ENCODE peak calls at places on chromosomes 13 and 19, in ten cellular contexts. Q is heart right ventricle, O is AG04450, A is colonic mucosa, I is thoracic aorta, F is epithelial cell of esophagus, B is Peyer's patch, X is Panc1, C is fibroblast of lung, V is HL-60. T is an unnamed sample.

GRCh38 chr19:7018828-7019227 is 2.4 kb downstream of the MBD3L2B start:
- DNase-seq in Q (no peak), O (no peak), A (no peak), I (no peak), F (no peak), B (no peak), X (no peak), C (no peak), V (no peak), T (no peak)

GRCh38 chr19:35565016-35565856 is 1.8 kb upstream of the ATP4A start:
- DNase-seq in Q (no peak), O (no peak), A (no peak), I (no peak), F (no peak), B (no peak), X (no peak), C (no peak), V (no peak), T (no peak)

GRCh38 chr13:101575591-101575990 is 123.1 kb downstream of the ITGBL1 start:
- DNase-seq in Q (no peak), O (no peak), A (no peak), I (no peak), F (peak; percentile 29), B (no peak), X (no peak), C (no peak), V (no peak), T (no peak)

GRCh38 chr19:48695743-48696352 is at the start of gene FUT2:
- DNase-seq in Q (no peak), O (no peak), A (peak; percentile 94), I (no peak), F (peak; percentile 55), B (peak; percentile 91), X (no peak), C (no peak), V (no peak), T (no peak)

GRCh38 chr13:44022196-44022595 is 142.5 kb downstream of the LACC1 start:
- DNase-seq in Q (no peak), O (no peak), A (no peak), I (no peak), F (peak; percentile 13), B (no peak), X (no peak), C (no peak), V (no peak), T (no peak)

GRCh38 chr19:33292595-33293254 is 9.6 kb downstream of the CEBPA start:
- DNase-seq in Q (no peak), O (no peak), A (peak; percentile 81), I (no peak), F (peak; percentile 89), B (no peak), X (no peak), C (no peak), V (no peak), T (no peak)

GRCh38 chr19:38658462-38659306 is 11.2 kb downstream of the ACTN4 start:
- DNase-seq in Q (peak; percentile 74), O (peak; percentile 98), A (peak; percentile 70), I (no peak), F (peak; percentile 99), B (no peak), X (peak; percentile 100), C (peak; percentile 100), V (no peak), T (no peak)

GRCh38 chr13:19862511-19863313 is 737 bp downstream of the ZMYM5 start:
- DNase-seq in Q (peak; percentile 29), O (no peak), A (peak; percentile 51), I (no peak), F (peak; percentile 40), B (peak; percentile 59), X (no peak), C (peak; percentile 26), V (no peak), T (peak; percentile 47)

GRCh38 chr13:51731759-51732158 is 72.2 kb downstream of the DHRS12 start:
- DNase-seq in Q (no peak), O (no peak), A (no peak), I (no peak), F (no peak), B (no peak), X (no peak), C (peak; percentile 83), V (no peak), T (no peak)

GRCh38 chr13:40379794-40380608 is 286.4 kb downstream of the FOXO1 start:
- DNase-seq in Q (no peak), O (no peak), A (no peak), I (no peak), F (no peak), B (no peak), X (no peak), C (no peak), V (no peak), T (no peak)
- H3K4me3 ChIP-seq in Q (no peak overlapping the region), O (no peak overlapping the region), A (no peak overlapping the region), I (no peak overlapping the region), F (no peak overlapping the region), B (no peak overlapping the region), X (no peak overlapping the region), C (no peak overlapping the region), V (no peak overlapping the region), T (no peak overlapping the region)

GRCh38 chr13:53778937-53779336 is 750.3 kb downstream of the OLFM4 start:
- DNase-seq in Q (no peak), O (no peak), A (no peak), I (no peak), F (no peak), B (no peak), X (no peak), C (no peak), V (no peak), T (no peak)
- TF ChIP-seq CTCF in Q (no peak), O (no peak), A (no peak), I (no peak), F (no peak), B (no peak), X (no peak), C (no peak), V (no peak), T (no peak)

DNA sequence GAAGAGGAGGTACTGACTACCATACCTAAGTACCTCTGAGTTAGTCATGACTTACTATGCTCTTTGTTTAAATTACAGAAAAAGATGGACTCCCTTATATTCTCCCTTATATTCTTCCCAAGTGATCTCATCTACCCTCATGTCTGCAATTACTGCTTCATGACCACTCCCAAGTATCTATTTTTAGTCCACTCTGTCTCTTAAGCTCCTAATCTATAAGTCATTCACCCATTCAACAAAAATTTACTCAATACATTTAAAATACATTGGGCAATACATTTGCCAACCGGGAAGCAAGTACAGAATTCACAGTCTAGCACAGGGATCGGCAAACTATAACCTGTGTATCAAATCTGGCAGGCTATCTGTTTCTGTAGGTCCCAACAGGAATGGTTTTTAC is 42.6 kb downstream of the KPNA3 start:
- DNase-seq in Q (no peak), O (no peak), A (no peak), I (no peak), F (peak; percentile 58), B (no peak), X (no peak), C (peak; percentile 31), V (no peak), T (no peak)
- H3K4me3 ChIP-seq in Q (no peak overlapping the region), O (no peak overlapping the region), A (no peak overlapping the region), I (no peak overlapping the region), F (no peak overlapping the region), B (no peak overlapping the region), X (no peak overlapping the region), C (no peak overlapping the region), V (no peak overlapping the region), T (no peak overlapping the region)

GRCh38 chr19:15454371-15454800 is 4.6 kb upstream of the WIZ start:
- DNase-seq in Q (no peak), O (no peak), A (no peak), I (no peak), F (no peak), B (no peak), X (no peak), C (no peak), V (no peak), T (no peak)

GRCh38 chr19:15450528-15450890 is 753 bp upstream of the WIZ start:
- DNase-seq in Q (no peak), O (no peak), A (no peak), I (no peak), F (no peak), B (no peak), X (no peak), C (no peak), V (no peak), T (no peak)

GRCh38 chr19:15452111-15453047 is 2.6 kb upstream of the WIZ start:
- DNase-seq in Q (peak; percentile 91), O (peak; percentile 8), A (peak; percentile 86), I (peak; percentile 49), F (peak; percentile 77), B (peak; percentile 86), X (no peak), C (peak; percentile 82), V (no peak), T (no peak)

GRCh38 chr19:15453906-15454305 is 4.2 kb upstream of the WIZ start:
- DNase-seq in Q (no peak), O (no peak), A (no peak), I (no peak), F (no peak), B (no peak), X (no peak), C (no peak), V (no peak), T (no peak)

DNA sequence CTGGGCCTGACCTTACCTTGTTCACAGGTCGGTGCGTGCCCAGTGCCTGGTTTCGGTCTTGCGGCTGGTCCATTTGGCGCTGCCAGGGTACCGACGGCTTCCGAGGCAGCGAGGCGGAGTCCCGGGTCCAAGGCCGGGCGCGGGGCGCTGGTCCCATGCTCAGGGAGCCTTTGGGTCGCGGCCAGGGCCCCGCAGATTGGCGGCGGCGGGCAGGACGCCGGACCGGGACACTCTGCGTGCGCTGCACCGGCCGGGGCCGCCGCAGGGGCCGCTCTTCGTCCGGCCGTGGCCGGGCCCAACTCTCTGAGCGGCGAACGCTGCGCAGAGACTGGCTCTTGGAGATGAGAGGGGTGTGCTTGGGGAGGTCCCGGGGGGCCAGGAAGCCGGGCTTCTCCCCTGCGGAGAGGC is 3.3 kb upstream of the WIZ start:
- DNase-seq in Q (no peak), O (no peak), A (no peak), I (no peak), F (no peak), B (no peak), X (no peak), C (no peak), V (no peak), T (no peak)
- TF ChIP-seq CTCF in Q (peak; percentile 9), O (peak; percentile 30), A (no peak), I (peak; percentile 53), F (no peak), B (no peak), X (no peak), C (peak; percentile 28), V (no peak), T (no peak)

DNA sequence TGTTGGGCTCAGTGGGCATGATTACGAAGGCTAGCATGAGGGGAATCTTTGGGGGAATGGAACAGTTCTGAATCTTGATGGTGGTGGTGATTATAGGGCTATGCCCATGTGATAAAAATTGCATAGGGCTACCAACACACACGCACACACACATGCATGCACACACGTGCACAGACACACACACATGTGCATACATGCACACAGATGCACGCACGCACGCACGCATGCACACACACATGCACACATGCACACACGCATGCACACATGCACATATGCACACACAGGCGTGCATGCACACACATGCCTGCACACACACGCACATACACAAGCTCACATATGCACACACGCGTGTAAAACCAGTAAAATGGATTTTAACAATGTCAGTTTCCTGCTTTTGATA is 85.9 kb downstream of the MUC16 start:
- DNase-seq in Q (no peak), O (no peak), A (no peak), I (no peak), F (no peak), B (no peak), X (no peak), C (no peak), V (no peak), T (no peak)
- H3K4me3 ChIP-seq in Q (no peak overlapping the region), O (no peak overlapping the region), A (no peak overlapping the region), I (no peak overlapping the region), F (no peak overlapping the region), B (no peak overlapping the region), X (no peak overlapping the region), C (no peak overlapping the region), V (no peak overlapping the region), T (no peak overlapping the region)

T was measured in CD8-positive, alpha-beta T cell.